ENCODE peak calls at places on chromosomes 13 and 19, in nine cellular contexts. One of them, this sample, is unnamed.

GRCh38 chr19:41808663-41809566 is 12.5 kb downstream of the CEACAM3 start:
- DNase-seq in posterior cingulate gyrus: no peak
- DNase-seq in EL: no peak
- DNase-seq in activated CD8-positive, alpha-beta memory T cell treated with anti-CD3 and anti-CD28 coated beads, Interleukin-2, amount 50 U/mL, for 48 hours: no peak
- DNase-seq in endothelial cell: no peak
- DNase-seq in C1 segment of cervical spinal cord: no peak
- DNase-seq in HEK293T: no peak
- DNase-seq in NCI-H2081: no peak
- DNase-seq in amygdala: no peak
- DNase-seq in this sample: no peak

GRCh38 chr13:113080361-113080831 is 25.2 kb upstream of the F7 start:
- DNase-seq in endothelial cell: no peak
- DNase-seq in NCI-H2081: no peak
- DNase-seq in EL: no peak
- DNase-seq in C1 segment of cervical spinal cord: no peak
- DNase-seq in HEK293T: no peak
- DNase-seq in activated CD8-positive, alpha-beta memory T cell treated with anti-CD3 and anti-CD28 coated beads, Interleukin-2, amount 50 U/mL, for 48 hours: no peak
- DNase-seq in amygdala: no peak
- DNase-seq in posterior cingulate gyrus: peak
- DNase-seq in this sample: no peak

GRCh38 chr13:66624302-66624701 is 605.8 kb downstream of the PCDH9 start:
- DNase-seq in activated CD8-positive, alpha-beta memory T cell treated with anti-CD3 and anti-CD28 coated beads, Interleukin-2, amount 50 U/mL, for 48 hours: no peak
- DNase-seq in HEK293T: peak
- DNase-seq in NCI-H2081: no peak
- DNase-seq in C1 segment of cervical spinal cord: no peak
- DNase-seq in endothelial cell: no peak
- DNase-seq in amygdala: no peak
- DNase-seq in posterior cingulate gyrus: no peak
- DNase-seq in EL: no peak
- DNase-seq in this sample: no peak

GRCh38 chr13:56457535-56458200 is 683.0 kb upstream of the PRR20A start:
- DNase-seq in endothelial cell: no peak
- DNase-seq in NCI-H2081: no peak
- DNase-seq in activated CD8-positive, alpha-beta memory T cell treated with anti-CD3 and anti-CD28 coated beads, Interleukin-2, amount 50 U/mL, for 48 hours: no peak
- DNase-seq in C1 segment of cervical spinal cord: no peak
- DNase-seq in HEK293T: no peak
- DNase-seq in amygdala: no peak
- DNase-seq in posterior cingulate gyrus: no peak
- DNase-seq in EL: no peak
- DNase-seq in this sample: no peak

GRCh38 chr13:60402022-60402421 is 5.0 kb downstream of the TDRD3 start:
- DNase-seq in endothelial cell: no peak
- DNase-seq in activated CD8-positive, alpha-beta memory T cell treated with anti-CD3 and anti-CD28 coated beads, Interleukin-2, amount 50 U/mL, for 48 hours: no peak
- DNase-seq in amygdala: no peak
- DNase-seq in EL: peak
- DNase-seq in posterior cingulate gyrus: no peak
- DNase-seq in NCI-H2081: no peak
- DNase-seq in HEK293T: no peak
- DNase-seq in C1 segment of cervical spinal cord: no peak
- DNase-seq in this sample: no peak

GRCh38 chr19:1155352-1156304 is 18.4 kb downstream of the SBNO2 start:
- DNase-seq in HEK293T: no peak
- DNase-seq in NCI-H2081: no peak
- DNase-seq in EL: peak
- DNase-seq in activated CD8-positive, alpha-beta memory T cell treated with anti-CD3 and anti-CD28 coated beads, Interleukin-2, amount 50 U/mL, for 48 hours: no peak
- DNase-seq in endothelial cell: no peak
- DNase-seq in C1 segment of cervical spinal cord: no peak
- DNase-seq in posterior cingulate gyrus: peak
- DNase-seq in amygdala: no peak
- DNase-seq in this sample: no peak

GRCh38 chr19:36060430-36060829 is 5.7 kb downstream of the WDR62 start:
- DNase-seq in HEK293T: peak
- DNase-seq in endothelial cell: peak
- DNase-seq in NCI-H2081: no peak
- DNase-seq in EL: peak
- DNase-seq in C1 segment of cervical spinal cord: peak
- DNase-seq in amygdala: peak
- DNase-seq in posterior cingulate gyrus: peak
- DNase-seq in activated CD8-positive, alpha-beta memory T cell treated with anti-CD3 and anti-CD28 coated beads, Interleukin-2, amount 50 U/mL, for 48 hours: no peak
- DNase-seq in this sample: no peak

GRCh38 chr13:23378009-23378632 is 55.4 kb downstream of the SACS start:
- DNase-seq in C1 segment of cervical spinal cord: no peak
- DNase-seq in NCI-H2081: no peak
- DNase-seq in activated CD8-positive, alpha-beta memory T cell treated with anti-CD3 and anti-CD28 coated beads, Interleukin-2, amount 50 U/mL, for 48 hours: no peak
- DNase-seq in HEK293T: no peak
- DNase-seq in amygdala: no peak
- DNase-seq in EL: peak
- DNase-seq in posterior cingulate gyrus: no peak
- DNase-seq in endothelial cell: no peak
- DNase-seq in this sample: no peak

GRCh38 chr13:98658131-98658530 is 81.2 kb upstream of the STK24 start:
- DNase-seq in activated CD8-positive, alpha-beta memory T cell treated with anti-CD3 and anti-CD28 coated beads, Interleukin-2, amount 50 U/mL, for 48 hours: no peak
- DNase-seq in HEK293T: no peak
- DNase-seq in posterior cingulate gyrus: no peak
- DNase-seq in EL: no peak
- DNase-seq in endothelial cell: no peak
- DNase-seq in C1 segment of cervical spinal cord: no peak
- DNase-seq in NCI-H2081: no peak
- DNase-seq in amygdala: no peak
- DNase-seq in this sample: no peak

GRCh38 chr19:51141181-51141580 is 920 bp upstream of the SIGLEC7 start:
- DNase-seq in activated CD8-positive, alpha-beta memory T cell treated with anti-CD3 and anti-CD28 coated beads, Interleukin-2, amount 50 U/mL, for 48 hours: peak
- DNase-seq in EL: no peak
- DNase-seq in amygdala: no peak
- DNase-seq in endothelial cell: no peak
- DNase-seq in C1 segment of cervical spinal cord: no peak
- DNase-seq in NCI-H2081: no peak
- DNase-seq in posterior cingulate gyrus: no peak
- DNase-seq in HEK293T: no peak
- DNase-seq in this sample: no peak

GRCh38 chr13:87122551-87122950 is 548.6 kb upstream of the SLITRK5 start:
- DNase-seq in activated CD8-positive, alpha-beta memory T cell treated with anti-CD3 and anti-CD28 coated beads, Interleukin-2, amount 50 U/mL, for 48 hours: no peak
- DNase-seq in EL: no peak
- DNase-seq in C1 segment of cervical spinal cord: no peak
- DNase-seq in posterior cingulate gyrus: no peak
- DNase-seq in HEK293T: no peak
- DNase-seq in endothelial cell: no peak
- DNase-seq in NCI-H2081: no peak
- DNase-seq in amygdala: no peak
- DNase-seq in this sample: no peak

GRCh38 chr19:11345122-11345752 is 831 bp downstream of the TMEM205 start:
- DNase-seq in activated CD8-positive, alpha-beta memory T cell treated with anti-CD3 and anti-CD28 coated beads, Interleukin-2, amount 50 U/mL, for 48 hours: no peak
- DNase-seq in endothelial cell: no peak
- DNase-seq in EL: no peak
- DNase-seq in NCI-H2081: no peak
- DNase-seq in HEK293T: no peak
- DNase-seq in posterior cingulate gyrus: no peak
- DNase-seq in amygdala: no peak
- DNase-seq in C1 segment of cervical spinal cord: no peak
- DNase-seq in this sample: no peak

GRCh38 chr19:37484406-37485115 is 15.4 kb downstream of the ZNF570 start:
- DNase-seq in posterior cingulate gyrus: no peak
- DNase-seq in activated CD8-positive, alpha-beta memory T cell treated with anti-CD3 and anti-CD28 coated beads, Interleukin-2, amount 50 U/mL, for 48 hours: no peak
- DNase-seq in C1 segment of cervical spinal cord: no peak
- DNase-seq in HEK293T: no peak
- DNase-seq in EL: no peak
- DNase-seq in NCI-H2081: no peak
- DNase-seq in amygdala: no peak
- DNase-seq in endothelial cell: no peak
- DNase-seq in this sample: no peak

GRCh38 chr19:4582112-4582553 is 22.6 kb upstream of the SEMA6B start:
- DNase-seq in amygdala: no peak
- DNase-seq in HEK293T: no peak
- DNase-seq in posterior cingulate gyrus: no peak
- DNase-seq in NCI-H2081: no peak
- DNase-seq in EL: no peak
- DNase-seq in activated CD8-positive, alpha-beta memory T cell treated with anti-CD3 and anti-CD28 coated beads, Interleukin-2, amount 50 U/mL, for 48 hours: no peak
- DNase-seq in endothelial cell: no peak
- DNase-seq in C1 segment of cervical spinal cord: no peak
- DNase-seq in this sample: no peak

GRCh38 chr13:95256086-95256485 is 45.2 kb downstream of the ABCC4 start:
- DNase-seq in activated CD8-positive, alpha-beta memory T cell treated with anti-CD3 and anti-CD28 coated beads, Interleukin-2, amount 50 U/mL, for 48 hours: no peak
- DNase-seq in NCI-H2081: no peak
- DNase-seq in C1 segment of cervical spinal cord: no peak
- DNase-seq in amygdala: no peak
- DNase-seq in endothelial cell: no peak
- DNase-seq in EL: peak
- DNase-seq in posterior cingulate gyrus: no peak
- DNase-seq in HEK293T: no peak
- DNase-seq in this sample: no peak

GRCh38 chr13:37277435-37278144 is 172.1 kb upstream of the CSNK1A1L start:
- DNase-seq in C1 segment of cervical spinal cord: no peak
- DNase-seq in NCI-H2081: no peak
- DNase-seq in endothelial cell: no peak
- DNase-seq in posterior cingulate gyrus: no peak
- DNase-seq in HEK293T: no peak
- DNase-seq in activated CD8-positive, alpha-beta memory T cell treated with anti-CD3 and anti-CD28 coated beads, Interleukin-2, amount 50 U/mL, for 48 hours: no peak
- DNase-seq in amygdala: no peak
- DNase-seq in EL: peak
- DNase-seq in this sample: no peak

GRCh38 chr19:50025794-50026549 is at the start of gene ZNF473:
- DNase-seq in endothelial cell: peak
- DNase-seq in posterior cingulate gyrus: peak
- DNase-seq in NCI-H2081: peak
- DNase-seq in EL: peak
- DNase-seq in C1 segment of cervical spinal cord: peak
- DNase-seq in HEK293T: peak
- DNase-seq in activated CD8-positive, alpha-beta memory T cell treated with anti-CD3 and anti-CD28 coated beads, Interleukin-2, amount 50 U/mL, for 48 hours: peak
- DNase-seq in amygdala: peak
- DNase-seq in this sample: peak

GRCh38 chr19:51274037-51274370 is 23.1 kb downstream of the SIGLECL1 start:
- DNase-seq in endothelial cell: no peak
- DNase-seq in HEK293T: no peak
- DNase-seq in C1 segment of cervical spinal cord: no peak
- DNase-seq in EL: no peak
- DNase-seq in NCI-H2081: no peak
- DNase-seq in posterior cingulate gyrus: no peak
- DNase-seq in amygdala: no peak
- DNase-seq in activated CD8-positive, alpha-beta memory T cell treated with anti-CD3 and anti-CD28 coated beads, Interleukin-2, amount 50 U/mL, for 48 hours: no peak
- DNase-seq in this sample: no peak

GRCh38 chr19:56725829-56726424 is 54.4 kb upstream of the ZNF835 start:
- DNase-seq in NCI-H2081: no peak
- DNase-seq in EL: no peak
- DNase-seq in activated CD8-positive, alpha-beta memory T cell treated with anti-CD3 and anti-CD28 coated beads, Interleukin-2, amount 50 U/mL, for 48 hours: no peak
- DNase-seq in posterior cingulate gyrus: no peak
- DNase-seq in amygdala: no peak
- DNase-seq in C1 segment of cervical spinal cord: no peak
- DNase-seq in endothelial cell: no peak
- DNase-seq in HEK293T: no peak
- DNase-seq in this sample: no peak

GRCh38 chr19:19304186-19304975 is 15.9 kb downstream of the SUGP1 start:
- DNase-seq in NCI-H2081: no peak
- DNase-seq in EL: no peak
- DNase-seq in posterior cingulate gyrus: peak
- DNase-seq in activated CD8-positive, alpha-beta memory T cell treated with anti-CD3 and anti-CD28 coated beads, Interleukin-2, amount 50 U/mL, for 48 hours: no peak
- DNase-seq in endothelial cell: no peak
- DNase-seq in HEK293T: no peak
- DNase-seq in amygdala: peak
- DNase-seq in C1 segment of cervical spinal cord: peak
- DNase-seq in this sample: no peak

GRCh38 chr13:39765801-39766463 is 110.5 kb downstream of the COG6 start:
- DNase-seq in NCI-H2081: peak
- DNase-seq in EL: peak
- DNase-seq in posterior cingulate gyrus: peak
- DNase-seq in endothelial cell: peak
- DNase-seq in amygdala: peak
- DNase-seq in activated CD8-positive, alpha-beta memory T cell treated with anti-CD3 and anti-CD28 coated beads, Interleukin-2, amount 50 U/mL, for 48 hours: no peak
- DNase-seq in HEK293T: no peak
- DNase-seq in C1 segment of cervical spinal cord: peak
- DNase-seq in this sample: no peak

GRCh38 chr19:11130824-11131455 is 24.6 kb downstream of the SPC24 start:
- DNase-seq in posterior cingulate gyrus: peak
- DNase-seq in activated CD8-positive, alpha-beta memory T cell treated with anti-CD3 and anti-CD28 coated beads, Interleukin-2, amount 50 U/mL, for 48 hours: peak
- DNase-seq in C1 segment of cervical spinal cord: peak
- DNase-seq in amygdala: peak
- DNase-seq in endothelial cell: peak
- DNase-seq in NCI-H2081: peak
- DNase-seq in HEK293T: peak
- DNase-seq in EL: peak
- DNase-seq in this sample: peak

GRCh38 chr19:45499196-45500180 is 1.2 kb downstream of the PPM1N start:
- DNase-seq in HEK293T: peak
- DNase-seq in amygdala: no peak
- DNase-seq in posterior cingulate gyrus: no peak
- DNase-seq in endothelial cell: peak
- DNase-seq in NCI-H2081: peak
- DNase-seq in EL: peak
- DNase-seq in activated CD8-positive, alpha-beta memory T cell treated with anti-CD3 and anti-CD28 coated beads, Interleukin-2, amount 50 U/mL, for 48 hours: peak
- DNase-seq in C1 segment of cervical spinal cord: peak
- DNase-seq in this sample: no peak

This sample was measured in progenitor cell of endocrine pancreas.